ENCODE peak calls at places on chromosome 18, in five cellular contexts. H is HCT116, J is HepG2, O is endothelial cell of umbilical vein, Y is K562. L is an unnamed sample. For H3K9me3, the result is how much of the 10 kb centered on the place peaks cover.

GRCh38 chr18:25345432-25345831 is 6.5 kb downstream of the ZNF521 start:
- DNase-seq in J (no peak), H (no peak), O (no peak), Y (no peak), L (no peak)

GRCh38 chr18:79487198-79488165 is 91.8 kb downstream of the NFATC1 start:
- DNase-seq in Y (no peak), H (no peak), O (no peak), J (no peak), L (no peak)

GRCh38 chr18:79898952-79899608 is 52.4 kb downstream of the SLC66A2 start:
- DNase-seq in J (no peak), Y (no peak), H (no peak), O (no peak), L (no peak)

GRCh38 chr18:6752200-6752873 is 22.8 kb downstream of the ARHGAP28 start:
- DNase-seq in O (peak), J (no peak), H (no peak), Y (no peak), L (no peak)

GRCh38 chr18:48031011-48031480 is 100.6 kb upstream of the SMAD2 start:
- DNase-seq in Y (peak), J (peak), H (peak), O (peak), L (peak)

GRCh38 chr18:79527656-79528055 is 131.9 kb downstream of the NFATC1 start:
- DNase-seq in J (no peak), Y (no peak), O (no peak), H (no peak), L (no peak)

GRCh38 chr18:38747153-38747552 is 1181.6 kb upstream of the CELF4 start:
- DNase-seq in O (no peak), H (no peak), Y (no peak), J (no peak), L (no peak)

GRCh38 chr18:78571831-78572347 is 407.7 kb upstream of the SALL3 start:
- DNase-seq in H (no peak), O (no peak), J (no peak), Y (no peak), L (no peak)

GRCh38 chr18:50454379-50455005 is 79.6 kb downstream of the SKA1 start:
- DNase-seq in J (no peak), O (no peak), H (no peak), Y (no peak), L (no peak)

GRCh38 chr18:2237706-2238105 is 333.6 kb downstream of the METTL4 start:
- DNase-seq in O (no peak), Y (no peak), J (no peak), H (no peak), L (no peak)

GRCh38 chr18:7480853-7481252 is 86.3 kb upstream of the PTPRM start:
- DNase-seq in Y (no peak), J (no peak), O (no peak), H (no peak), L (no peak)

GRCh38 chr18:44090453-44090852 is 590.2 kb upstream of the SETBP1 start:
- DNase-seq in O (no peak), H (no peak), J (no peak), Y (no peak), L (no peak)

GRCh38 chr18:6732952-6733351 is 3.4 kb downstream of the ARHGAP28 start:
- DNase-seq in J (no peak), Y (no peak), O (peak), H (no peak), L (no peak)

GRCh38 chr18:9182852-9183399 is 46.3 kb downstream of the ANKRD12 start:
- DNase-seq in Y (no peak), J (no peak), H (no peak), O (no peak), L (no peak)

GRCh38 chr18:31672628-31673027 is 11.8 kb downstream of the B4GALT6 start:
- DNase-seq in H (no peak), Y (no peak), O (no peak), J (no peak), L (no peak)

GRCh38 chr18:10015941-10016819 is 102.4 kb downstream of the VAPA start:
- DNase-seq in Y (no peak), J (no peak), H (no peak), O (peak), L (peak)

GRCh38 chr18:43422483-43422882 is 145.2 kb upstream of the SYT4 start:
- DNase-seq in O (no peak), Y (no peak), H (no peak), J (no peak), L (peak)

GRCh38 chr18:3236470-3236869 is 11.1 kb upstream of the MYL12A start:
- DNase-seq in J (no peak), Y (no peak), H (no peak), O (no peak), L (no peak)

GRCh38 chr18:56402872-56403516 is 235.4 kb downstream of the TXNL1 start:
- DNase-seq in Y (no peak), J (no peak), O (peak), H (no peak), L (no peak)

GRCh38 chr18:8142131-8142711 is 467.0 kb upstream of the RAB12 start:
- DNase-seq in Y (peak), J (no peak), O (peak), H (no peak), L (no peak)

GRCh38 chr18:77366725-77367641 is 117.3 kb downstream of the GALR1 start:
- DNase-seq in H (no peak), Y (no peak), O (no peak), J (peak), L (peak)

GRCh38 chr18:8990276-8991031 is 112.0 kb upstream of the NDUFV2 start:
- DNase-seq in O (no peak), Y (no peak), H (no peak), J (no peak), L (no peak)

GRCh38 chr18:71442830-71443229 is 1101.3 kb downstream of the CBLN2 start:
- DNase-seq in O (no peak), H (no peak), Y (no peak), J (no peak), L (no peak)

GRCh38 chr18:62868645-62869044 is 153.3 kb downstream of the PHLPP1 start:
- DNase-seq in Y (no peak), J (no peak), H (no peak), O (no peak), L (peak)

GRCh38 chr18:62869327-62869726 is 154.0 kb downstream of the PHLPP1 start:
- DNase-seq in Y (no peak), H (no peak), O (no peak), J (no peak), L (no peak)

GRCh38 chr18:62867521-62867920 is 152.2 kb downstream of the PHLPP1 start:
- DNase-seq in J (no peak), H (no peak), Y (no peak), O (no peak), L (no peak)

GRCh38 chr18:62875320-62875719 is 160.0 kb downstream of the PHLPP1 start:
- DNase-seq in Y (no peak), O (no peak), J (no peak), H (no peak), L (no peak)

DNA sequence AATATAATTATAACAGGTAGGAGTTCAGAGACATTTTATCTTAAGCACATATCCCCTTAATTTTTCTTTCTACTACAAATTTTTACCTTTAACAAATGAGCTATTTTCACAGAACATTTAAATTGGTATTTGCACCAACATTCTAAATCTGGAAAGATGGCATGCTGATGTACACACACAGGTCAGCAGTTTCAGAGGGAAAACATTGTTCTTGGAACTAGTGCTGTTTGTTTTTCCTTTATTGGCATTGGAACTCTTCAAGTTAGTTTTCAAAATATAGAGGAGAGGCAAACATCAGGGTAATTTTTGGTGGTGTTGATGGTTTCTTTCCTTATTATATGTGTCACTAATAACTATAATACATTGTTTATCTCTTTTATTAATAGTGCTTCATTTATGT is 155.3 kb downstream of the PHLPP1 start:
- DNase-seq in Y (no peak), H (no peak), J (no peak), O (peak), L (no peak)
- TF ChIP-seq POLR2AphosphoS5 in Y (no peak), H (no peak), J (no peak), O (no peak), L (no peak)

DNA sequence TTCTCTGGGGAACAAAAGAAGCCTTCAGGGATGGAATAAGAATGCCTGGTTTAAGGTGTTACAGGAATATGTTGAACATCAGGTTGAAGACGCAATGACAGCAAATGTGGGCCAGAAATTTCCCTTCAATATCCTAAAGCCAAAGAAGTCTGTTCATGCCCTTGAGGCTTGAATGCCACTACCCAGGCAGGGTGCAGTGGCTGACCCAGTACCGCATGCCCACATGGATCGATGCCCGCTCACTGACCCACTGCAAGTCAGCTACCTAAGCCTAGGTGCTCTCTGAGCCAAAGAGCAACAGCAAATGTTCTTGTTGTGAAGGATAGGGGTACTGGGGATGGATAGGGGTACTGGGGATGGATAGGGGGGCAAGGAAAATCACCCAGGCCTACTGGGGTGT is 58.2 kb downstream of the GNAL start:
- DNase-seq in J (no peak), H (no peak), O (no peak), Y (no peak), L (no peak)
- H2AFZ ChIP-seq in J (no peak), H (no peak), O (no peak), Y (no peak), L (no peak)

GRCh38 chr18:55310044-55310676 is 277.8 kb downstream of the TCF4 start:
- DNase-seq in Y (no peak), J (no peak), H (no peak), O (no peak), L (no peak)

GRCh38 chr18:55307505-55307904 is 280.5 kb downstream of the TCF4 start:
- DNase-seq in Y (no peak), O (no peak), H (no peak), J (no peak), L (no peak)

GRCh38 chr18:55314031-55314430 is 274.0 kb downstream of the TCF4 start:
- DNase-seq in Y (no peak), H (no peak), O (no peak), J (no peak), L (no peak)

GRCh38 chr18:55309249-55309648 is 278.7 kb downstream of the TCF4 start:
- DNase-seq in O (no peak), H (no peak), J (no peak), Y (no peak), L (no peak)

DNA sequence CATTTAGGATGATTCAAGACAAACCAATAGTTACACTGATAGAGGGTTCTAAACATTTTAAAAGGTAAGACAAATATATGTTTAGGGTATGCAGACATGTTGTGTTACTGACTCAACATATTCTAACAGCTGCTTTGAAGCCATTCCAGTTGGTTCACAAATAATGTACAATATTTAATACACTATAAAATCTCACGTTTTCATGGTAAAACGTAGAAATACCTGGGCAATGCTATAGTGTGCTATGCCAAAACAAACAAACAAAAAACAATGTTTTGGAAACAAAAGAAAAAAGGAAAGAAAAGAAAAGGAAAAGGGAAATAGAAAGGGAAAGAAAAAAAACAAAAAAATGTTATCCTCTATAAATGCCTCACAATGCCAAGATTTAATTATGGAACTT is 277.1 kb downstream of the TCF4 start:
- DNase-seq in J (no peak), O (no peak), Y (no peak), H (no peak), L (no peak)
- H3K9me3 ChIP-seq in J (under half), O (under half), Y (under half), H (under half), L (under half)

GRCh38 chr18:49368161-49368875 is 92.1 kb downstream of the DYM start:
- DNase-seq in Y (no peak), H (no peak), O (no peak), J (no peak), L (no peak)
- TF ChIP-seq POLR2AphosphoS5 in Y (no peak), H (no peak), O (no peak), J (no peak), L (no peak)

GRCh38 chr18:64589000-64589399 is 440.1 kb upstream of the LINC00305 start:
- DNase-seq in Y (no peak), H (no peak), J (no peak), O (no peak), L (no peak)
- H2AFZ ChIP-seq in Y (no peak), H (no peak), J (no peak), O (no peak), L (no peak)

GRCh38 chr18:14917311-14917710 is 169.3 kb downstream of the ANKRD30B start:
- DNase-seq in O (no peak), J (no peak), Y (no peak), H (no peak), L (no peak)
- H3K9me3 ChIP-seq in O (under half), J (under half), Y (under half), H (under half), L (under half)

GRCh38 chr18:57475408-57475807 is 40.2 kb downstream of the ONECUT2 start:
- DNase-seq in Y (no peak), J (no peak), H (no peak), O (no peak), L (no peak)
- TF ChIP-seq POLR2AphosphoS5 in Y (no peak), J (no peak), H (no peak), O (no peak), L (no peak)

GRCh38 chr18:40179647-40180175 is 1775.3 kb upstream of the PIK3C3 start:
- DNase-seq in J (no peak), H (no peak), Y (no peak), O (no peak), L (no peak)
- H2AFZ ChIP-seq in J (no peak), H (no peak), Y (no peak), O (no peak), L (no peak)

L was measured in SK-N-SH.